ENCODE peak calls at places on chromosomes 3 and 15, in nine cellular contexts. X is COR-L47; W is activated T-cell treated with anti-CD3 and anti-CD28 coated beads, Interleukin-2, amount 50 U/mL, for 4 hours; H is bronchial epithelial cell; D is H54; Q is germinal center; O is EL; E is T-helper 22 cell; B is choroid plexus epithelial cell. A is an unnamed sample.

GRCh38 chr3:36944012-36944640 is 728 bp downstream of the TRANK1 start:
- DNase-seq in X (peak; percentile 20), W (peak; percentile 22), H (peak; percentile 16), D (no peak), Q (peak; percentile 73), O (peak; percentile 70), E (no peak), B (peak; percentile 60), A (peak; percentile 52)

GRCh38 chr15:31396881-31397560 is 70.4 kb downstream of the KLF13 start:
- DNase-seq in X (peak; percentile 91), W (no peak), H (peak; percentile 75), D (peak; percentile 76), Q (peak; percentile 42), O (peak; percentile 70), E (no peak), B (peak; percentile 47), A (peak; percentile 51)

GRCh38 chr3:171028779-171029232 is 2.3 kb upstream of the SLC2A2 start:
- DNase-seq in X (no peak), W (no peak), H (peak; percentile 56), D (peak; percentile 36), Q (no peak), O (peak; percentile 97), E (no peak), B (peak; percentile 87), A (peak; percentile 96)

GRCh38 chr3:157130881-157131251 is 29.1 kb downstream of the CCNL1 start:
- DNase-seq in X (no peak), W (no peak), H (no peak), D (no peak), Q (no peak), O (no peak), E (no peak), B (no peak), A (no peak)

GRCh38 chr3:42705039-42705767 is 2.6 kb upstream of the HHATL start:
- DNase-seq in X (no peak), W (no peak), H (no peak), D (no peak), Q (no peak), O (no peak), E (no peak), B (no peak), A (no peak)

GRCh38 chr3:120524171-120524923 is 71.8 kb upstream of the NDUFB4 start:
- DNase-seq in X (no peak), W (no peak), H (peak; percentile 78), D (no peak), Q (no peak), O (peak; percentile 56), E (no peak), B (peak; percentile 60), A (peak; percentile 63)

GRCh38 chr3:105788548-105789036 is 80.2 kb downstream of the CBLB start:
- DNase-seq in X (no peak), W (no peak), H (no peak), D (no peak), Q (no peak), O (no peak), E (no peak), B (no peak), A (peak; percentile 54)

GRCh38 chr15:69468241-69469121 is 15.9 kb downstream of the RPLP1 start:
- DNase-seq in X (peak; percentile 95), W (peak; percentile 74), H (peak; percentile 98), D (no peak), Q (no peak), O (peak; percentile 53), E (peak; percentile 88), B (peak; percentile 78), A (peak; percentile 91)

A was measured in astrocyte.